ENCODE peak calls at places on chromosome 7, in eight cellular contexts. Q is adrenal gland, P is psoas muscle, K is progenitor cell of endocrine pancreas, D is spleen, B is fibroblast of mammary gland, U is MCF 10A, G is DND-41. L is an unnamed sample.

GRCh38 chr7:30750574-30751256 is 1.2 kb upstream of the INMT start:
- DNase-seq in Q (peak; percentile 37), P (peak; percentile 90), B (peak; percentile 95), G (no peak), K (no peak), D (no peak), U (peak; percentile 18), L (no peak)

GRCh38 chr7:84412161-84412969 is 217.8 kb upstream of the SEMA3A start:
- DNase-seq in D (no peak), P (no peak), K (no peak), U (peak; percentile 79), Q (no peak), G (no peak), B (peak; percentile 97), L (no peak)

GRCh38 chr7:149306854-149307253 is 44.9 kb downstream of the ZNF783 start:
- DNase-seq in Q (no peak), B (no peak), D (no peak), K (no peak), P (no peak), G (no peak), U (no peak), L (no peak)

GRCh38 chr7:36132025-36132424 is 21.0 kb upstream of the EEPD1 start:
- DNase-seq in P (no peak), K (no peak), D (no peak), B (no peak), G (no peak), U (no peak), Q (no peak), L (no peak)

GRCh38 chr7:91351374-91351773 is 87.1 kb downstream of the FZD1 start:
- DNase-seq in B (peak; percentile 58), Q (no peak), D (no peak), K (no peak), U (peak; percentile 30), G (no peak), P (no peak), L (no peak)

GRCh38 chr7:43758029-43758860 is at the start of gene BLVRA:
- DNase-seq in B (no peak), K (peak; percentile 57), G (peak; percentile 71), D (peak; percentile 95), Q (peak; percentile 61), U (peak; percentile 50), P (peak; percentile 78), L (peak; percentile 55)

GRCh38 chr7:1028775-1029636 is 15.3 kb upstream of the GPR146 start:
- DNase-seq in U (peak; percentile 96), P (peak; percentile 89), G (no peak), K (peak; percentile 36), D (peak; percentile 88), B (peak; percentile 93), Q (peak; percentile 95), L (peak; percentile 45)

GRCh38 chr7:137003606-137004005 is 135.2 kb downstream of the CHRM2 start:
- DNase-seq in Q (no peak), B (no peak), P (no peak), D (no peak), G (no peak), K (no peak), U (no peak), L (no peak)

GRCh38 chr7:42639930-42640329 is 271.9 kb downstream of the C7orf25 start:
- DNase-seq in P (no peak), U (no peak), Q (no peak), K (no peak), G (no peak), D (no peak), B (no peak), L (no peak)

GRCh38 chr7:2503056-2503941 is 16.3 kb upstream of the LFNG start:
- DNase-seq in U (no peak), B (no peak), Q (no peak), K (no peak), D (no peak), G (no peak), P (no peak), L (no peak)

GRCh38 chr7:31835471-31835870 is 148.5 kb downstream of the PPP1R17 start:
- DNase-seq in P (no peak), G (no peak), U (no peak), B (no peak), K (no peak), D (no peak), Q (no peak), L (no peak)

GRCh38 chr7:107594961-107595737 is 15.1 kb downstream of the BCAP29 start:
- DNase-seq in P (no peak), Q (peak; percentile 14), D (no peak), G (no peak), K (no peak), B (peak; percentile 96), U (peak; percentile 92), L (no peak)

GRCh38 chr7:43278088-43278644 is 165.7 kb downstream of the HECW1 start:
- DNase-seq in Q (no peak), K (no peak), D (no peak), U (peak; percentile 13), B (peak; percentile 4), G (no peak), P (no peak), L (no peak)

GRCh38 chr7:41709621-41710020 is 6.7 kb upstream of the INHBA start:
- DNase-seq in G (no peak), U (peak; percentile 16), D (no peak), Q (no peak), K (no peak), B (peak; percentile 97), P (no peak), L (no peak)

GRCh38 chr7:135537453-135537852 is 20.3 kb upstream of the NUP205 start:
- DNase-seq in B (no peak), G (no peak), U (no peak), D (no peak), P (no peak), K (no peak), Q (no peak), L (no peak)

GRCh38 chr7:107914834-107915233 is 23.9 kb downstream of the DLD start:
- DNase-seq in G (no peak), D (no peak), P (no peak), U (no peak), K (no peak), Q (no peak), B (no peak), L (no peak)

GRCh38 chr7:69189406-69189805 is 408.9 kb upstream of the AUTS2 start:
- DNase-seq in P (no peak), Q (no peak), G (no peak), D (no peak), K (no peak), U (no peak), B (no peak), L (no peak)

GRCh38 chr7:144474800-144475521 is 71.5 kb upstream of the NOBOX start:
- DNase-seq in P (no peak), B (no peak), D (no peak), U (no peak), Q (no peak), K (no peak), G (no peak), L (no peak)

GRCh38 chr7:100584677-100585510 is 1.0 kb downstream of the LRCH4 start:
- DNase-seq in U (peak; percentile 30), G (no peak), Q (peak; percentile 77), D (peak; percentile 86), K (peak; percentile 39), P (no peak), B (peak; percentile 75), L (peak; percentile 65)

GRCh38 chr7:158563911-158564647 is 23.5 kb downstream of the PTPRN2 start:
- DNase-seq in Q (no peak), K (no peak), G (no peak), D (no peak), B (no peak), P (no peak), U (no peak), L (no peak)

GRCh38 chr7:137606061-137606674 is 240.6 kb downstream of the DGKI start:
- DNase-seq in B (peak; percentile 71), D (no peak), K (no peak), P (no peak), Q (no peak), G (no peak), U (peak; percentile 47), L (no peak)

GRCh38 chr7:94223375-94224084 is 171.2 kb upstream of the COL1A2 start:
- DNase-seq in U (peak; percentile 27), B (peak; percentile 71), P (no peak), K (no peak), Q (no peak), G (no peak), D (no peak), L (peak; percentile 34)
- TF ChIP-seq CTCF in U (peak; percentile 22), B (peak; percentile 82), P (peak; percentile 42), K (peak; percentile 31), Q (peak; percentile 34), G (no peak), D (peak; percentile 55), L (no peak)

GRCh38 chr7:102012941-102013461 is 195.6 kb downstream of the CUX1 start:
- DNase-seq in G (no peak), U (no peak), P (no peak), Q (no peak), K (no peak), B (no peak), D (no peak), L (no peak)
- TF ChIP-seq CTCF in G (no peak), U (no peak), P (no peak), Q (no peak), K (no peak), B (no peak), D (no peak), L (no peak)

GRCh38 chr7:118872568-118872967 is 648.1 kb downstream of the ANKRD7 start:
- DNase-seq in K (no peak), Q (no peak), U (peak; percentile 66), B (no peak), D (no peak), P (no peak), G (no peak), L (no peak)

GRCh38 chr7:118867860-118868259 is 643.4 kb downstream of the ANKRD7 start:
- DNase-seq in Q (no peak), G (no peak), U (no peak), B (no peak), K (no peak), P (no peak), D (no peak), L (no peak)

GRCh38 chr7:118870187-118870586 is 645.7 kb downstream of the ANKRD7 start:
- DNase-seq in Q (no peak), U (peak; percentile 32), B (no peak), P (no peak), K (no peak), D (no peak), G (no peak), L (peak; percentile 18)
- TF ChIP-seq CTCF in Q (no peak), U (peak; percentile 35), B (no peak), P (no peak), K (no peak), D (no peak), G (peak; percentile 55), L (peak; percentile 22)

GRCh38 chr7:29639887-29640600 is 76.4 kb downstream of the PRR15 start:
- DNase-seq in B (no peak), U (no peak), G (no peak), Q (no peak), P (no peak), D (no peak), K (no peak), L (no peak)

GRCh38 chr7:29639386-29639785 is 75.8 kb downstream of the PRR15 start:
- DNase-seq in G (no peak), U (no peak), B (no peak), P (no peak), D (no peak), Q (no peak), K (no peak), L (no peak)

GRCh38 chr7:29641651-29642050 is 78.0 kb downstream of the PRR15 start:
- DNase-seq in P (no peak), K (no peak), Q (no peak), G (no peak), D (no peak), B (peak; percentile 36), U (peak; percentile 24), L (no peak)

GRCh38 chr7:29637374-29637773 is 73.7 kb downstream of the PRR15 start:
- DNase-seq in G (no peak), B (no peak), P (no peak), U (no peak), Q (no peak), D (no peak), K (no peak), L (no peak)

GRCh38 chr7:29636009-29636351 is 72.3 kb downstream of the PRR15 start:
- DNase-seq in Q (no peak), B (no peak), U (no peak), P (no peak), G (no peak), K (no peak), D (no peak), L (no peak)
- TF ChIP-seq CTCF in Q (no peak), B (no peak), U (no peak), P (no peak), G (no peak), K (no peak), D (no peak), L (no peak)